ENCODE peak calls at places on chromosomes 11 and 22, in five cellular contexts. One of them, this sample, is unnamed.
A peak's percentile ranks its signal among the peaks of the same experiment; 100 is the strongest.

GRCh38 chr11:17508816-17509215 is 32.2 kb upstream of the ABCC8 start:
- DNase-seq in T-helper 2 cell treated with Interferon-gamma antibody and Interleukin-4, amounts not matched to agents 5 μg/mL and 100 μg/mL, for 36 hours: no peak
- DNase-seq in brain microvascular endothelial cell: no peak
- DNase-seq in HFFc6: no peak
- DNase-seq in skeletal muscle cell: no peak
- DNase-seq in this sample: no peak

GRCh38 chr11:113505541-113506375 is 30.6 kb upstream of the DRD2 start:
- DNase-seq in T-helper 2 cell treated with Interferon-gamma antibody and Interleukin-4, amounts not matched to agents 5 μg/mL and 100 μg/mL, for 36 hours: no peak
- DNase-seq in brain microvascular endothelial cell: peak; percentile 29
- DNase-seq in HFFc6: no peak
- DNase-seq in skeletal muscle cell: peak; percentile 34
- DNase-seq in this sample: peak; percentile 25

GRCh38 chr11:65524010-65524746 is 705 bp upstream of the SCYL1 start:
- DNase-seq in T-helper 2 cell treated with Interferon-gamma antibody and Interleukin-4, amounts not matched to agents 5 μg/mL and 100 μg/mL, for 36 hours: no peak
- DNase-seq in brain microvascular endothelial cell: no peak
- DNase-seq in HFFc6: no peak
- DNase-seq in skeletal muscle cell: no peak
- DNase-seq in this sample: no peak

GRCh38 chr11:2221024-2221423 is 49.4 kb downstream of the ASCL2 start:
- DNase-seq in T-helper 2 cell treated with Interferon-gamma antibody and Interleukin-4, amounts not matched to agents 5 μg/mL and 100 μg/mL, for 36 hours: no peak
- DNase-seq in brain microvascular endothelial cell: no peak
- DNase-seq in HFFc6: no peak
- DNase-seq in skeletal muscle cell: no peak
- DNase-seq in this sample: no peak

GRCh38 chr11:62132188-62132587 is 8.4 kb downstream of the INCENP start:
- DNase-seq in T-helper 2 cell treated with Interferon-gamma antibody and Interleukin-4, amounts not matched to agents 5 μg/mL and 100 μg/mL, for 36 hours: no peak
- DNase-seq in brain microvascular endothelial cell: no peak
- DNase-seq in HFFc6: peak; percentile 20
- DNase-seq in skeletal muscle cell: no peak
- DNase-seq in this sample: no peak

GRCh38 chr22:25032066-25032465 is 79.5 kb downstream of the KIAA1671 start:
- DNase-seq in T-helper 2 cell treated with Interferon-gamma antibody and Interleukin-4, amounts not matched to agents 5 μg/mL and 100 μg/mL, for 36 hours: no peak
- DNase-seq in brain microvascular endothelial cell: no peak
- DNase-seq in HFFc6: no peak
- DNase-seq in skeletal muscle cell: no peak
- DNase-seq in this sample: no peak

GRCh38 chr11:112231952-112232351 is 5.7 kb downstream of the PTS start:
- DNase-seq in T-helper 2 cell treated with Interferon-gamma antibody and Interleukin-4, amounts not matched to agents 5 μg/mL and 100 μg/mL, for 36 hours: no peak
- DNase-seq in brain microvascular endothelial cell: no peak
- DNase-seq in HFFc6: no peak
- DNase-seq in skeletal muscle cell: no peak
- DNase-seq in this sample: no peak

GRCh38 chr11:126840201-126840886 is 160.2 kb downstream of the KIRREL3 start:
- DNase-seq in T-helper 2 cell treated with Interferon-gamma antibody and Interleukin-4, amounts not matched to agents 5 μg/mL and 100 μg/mL, for 36 hours: no peak
- DNase-seq in brain microvascular endothelial cell: peak; percentile 4
- DNase-seq in HFFc6: peak; percentile 77
- DNase-seq in skeletal muscle cell: no peak
- DNase-seq in this sample: no peak

GRCh38 chr11:12497431-12497830 is 120.1 kb downstream of the PARVA start:
- DNase-seq in T-helper 2 cell treated with Interferon-gamma antibody and Interleukin-4, amounts not matched to agents 5 μg/mL and 100 μg/mL, for 36 hours: no peak
- DNase-seq in brain microvascular endothelial cell: no peak
- DNase-seq in HFFc6: no peak
- DNase-seq in skeletal muscle cell: no peak
- DNase-seq in this sample: no peak

GRCh38 chr11:36475192-36475591 is 34.9 kb downstream of the TRAF6 start:
- DNase-seq in T-helper 2 cell treated with Interferon-gamma antibody and Interleukin-4, amounts not matched to agents 5 μg/mL and 100 μg/mL, for 36 hours: no peak
- DNase-seq in brain microvascular endothelial cell: no peak
- DNase-seq in HFFc6: peak; percentile 28
- DNase-seq in skeletal muscle cell: no peak
- DNase-seq in this sample: no peak

GRCh38 chr11:16881074-16881709 is 133.0 kb downstream of the PLEKHA7 start:
- DNase-seq in T-helper 2 cell treated with Interferon-gamma antibody and Interleukin-4, amounts not matched to agents 5 μg/mL and 100 μg/mL, for 36 hours: no peak
- DNase-seq in brain microvascular endothelial cell: peak; percentile 12
- DNase-seq in HFFc6: peak; percentile 18
- DNase-seq in skeletal muscle cell: peak; percentile 7
- DNase-seq in this sample: no peak